ENCODE peak calls at places on chromosomes 5 and 9, in eight cellular contexts. X is heart right ventricle; T is CD8-positive, alpha-beta T cell; R is left ventricle myocardium inferior; Z is HCT116; F is adipocyte; L is hepatocyte; D is psoas muscle. B is an unnamed sample. For H3K4me1, the result is how much of the 10 kb centered on the place peaks cover.

GRCh38 chr9:98367923-98368322 is 112.5 kb upstream of the TBC1D2 start:
- DNase-seq in X (no peak), T (no peak), R (no peak), Z (no peak), F (no peak), L (no peak), D (no peak), B (no peak)

GRCh38 chr9:69943146-69943545 is 100.5 kb upstream of the MAMDC2 start:
- DNase-seq in X (no peak), T (no peak), R (no peak), Z (no peak), F (peak), L (no peak), D (no peak), B (no peak)

GRCh38 chr9:21653091-21653490 is 149.3 kb upstream of the MTAP start:
- DNase-seq in X (no peak), T (no peak), R (no peak), Z (no peak), F (no peak), L (no peak), D (no peak), B (no peak)

GRCh38 chr5:179406031-179406681 is 60.9 kb upstream of the ADAMTS2 start:
- DNase-seq in X (no peak), T (no peak), R (no peak), Z (no peak), F (peak), L (peak), D (no peak), B (no peak)

GRCh38 chr5:133147411-133147810 is 95.6 kb downstream of the HSPA4 start:
- DNase-seq in X (no peak), T (no peak), R (no peak), Z (no peak), F (no peak), L (no peak), D (peak), B (no peak)

GRCh38 chr9:82597225-82598158 is 465.4 kb downstream of the RASEF start:
- DNase-seq in X (no peak), T (no peak), R (no peak), Z (no peak), F (peak), L (peak), D (no peak), B (no peak)

GRCh38 chr5:13359326-13359725 is 585.2 kb downstream of the DNAH5 start:
- DNase-seq in X (no peak), T (no peak), R (no peak), Z (no peak), F (no peak), L (no peak), D (no peak), B (no peak)

GRCh38 chr5:125582358-125582757 is 835.9 kb upstream of the ZNF608 start:
- DNase-seq in X (no peak), T (no peak), R (no peak), Z (no peak), F (peak), L (no peak), D (no peak), B (no peak)

GRCh38 chr5:125967576-125967975 is 455.6 kb upstream of the GRAMD2B start:
- DNase-seq in X (no peak), T (no peak), R (no peak), Z (no peak), F (no peak), L (no peak), D (no peak), B (no peak)

GRCh38 chr9:129145841-129146292 is 32.2 kb downstream of the IER5L start:
- DNase-seq in X (peak), T (no peak), R (peak), Z (no peak), F (peak), L (peak), D (peak), B (peak)

GRCh38 chr9:124284237-124284831 is 26.6 kb downstream of the NEK6 start:
- DNase-seq in X (peak), T (no peak), R (peak), Z (no peak), F (no peak), L (peak), D (no peak), B (no peak)

GRCh38 chr5:127358274-127358673 is 67.7 kb downstream of the MEGF10 start:
- DNase-seq in X (no peak), T (no peak), R (no peak), Z (no peak), F (peak), L (no peak), D (no peak), B (no peak)

GRCh38 chr9:34653610-34654072 is 1.7 kb downstream of the IL11RA start:
- DNase-seq in X (no peak), T (no peak), R (no peak), Z (no peak), F (peak), L (peak), D (no peak), B (no peak)

GRCh38 chr9:108534741-108535140 is 321.0 kb downstream of the ACTL7B start:
- DNase-seq in X (no peak), T (no peak), R (no peak), Z (peak), F (peak), L (no peak), D (no peak), B (no peak)

GRCh38 chr9:71984388-71985069 is 73.1 kb downstream of the C9orf85 start:
- DNase-seq in X (peak), T (no peak), R (peak), Z (no peak), F (peak), L (peak), D (peak), B (no peak)

GRCh38 chr5:58156977-58157701 is 302.7 kb downstream of the PLK2 start:
- DNase-seq in X (no peak), T (no peak), R (peak), Z (no peak), F (no peak), L (peak), D (no peak), B (no peak)

GRCh38 chr5:73625905-73626811 is at the start of gene ARHGEF28:
- DNase-seq in X (peak), T (no peak), R (peak), Z (no peak), F (peak), L (peak), D (peak), B (peak)

GRCh38 chr5:172830876-172831662 is 3.0 kb upstream of the ERGIC1 start:
- DNase-seq in X (no peak), T (no peak), R (no peak), Z (no peak), F (no peak), L (no peak), D (no peak), B (no peak)

GRCh38 chr9:94967481-94967880 is 241.0 kb downstream of the AOPEP start:
- DNase-seq in X (no peak), T (no peak), R (no peak), Z (no peak), F (no peak), L (no peak), D (no peak), B (peak)

GRCh38 chr9:18142964-18143363 is 331.0 kb upstream of the ADAMTSL1 start:
- DNase-seq in X (no peak), T (no peak), R (no peak), Z (no peak), F (peak), L (peak), D (no peak), B (no peak)

GRCh38 chr9:15253786-15254185 is 53.2 kb downstream of the TTC39B start:
- DNase-seq in X (no peak), T (no peak), R (no peak), Z (no peak), F (no peak), L (no peak), D (no peak), B (no peak)

GRCh38 chr9:87850405-87850804 is 32.3 kb upstream of the SPATA31E1 start:
- DNase-seq in X (no peak), T (no peak), R (no peak), Z (no peak), F (peak), L (no peak), D (no peak), B (peak)

GRCh38 chr9:114271556-114272510 is 51.1 kb upstream of the ORM1 start:
- DNase-seq in X (peak), T (no peak), R (peak), Z (peak), F (peak), L (no peak), D (peak), B (no peak)

GRCh38 chr5:1698589-1699316 is 100.9 kb downstream of the MRPL36 start:
- DNase-seq in X (no peak), T (no peak), R (no peak), Z (no peak), F (no peak), L (no peak), D (no peak), B (no peak)

GRCh38 chr5:139664273-139664693 is 16.1 kb downstream of the CXXC5 start:
- DNase-seq in X (no peak), T (no peak), R (no peak), Z (no peak), F (no peak), L (no peak), D (no peak), B (peak)

GRCh38 chr5:139663752-139664151 is 15.6 kb downstream of the CXXC5 start:
- DNase-seq in X (no peak), T (no peak), R (no peak), Z (no peak), F (no peak), L (no peak), D (no peak), B (no peak)

GRCh38 chr5:139662617-139663016 is 14.5 kb downstream of the CXXC5 start:
- DNase-seq in X (no peak), T (no peak), R (no peak), Z (no peak), F (no peak), L (no peak), D (no peak), B (no peak)

GRCh38 chr5:139664727-139665351 is 16.7 kb downstream of the CXXC5 start:
- DNase-seq in X (peak), T (no peak), R (peak), Z (no peak), F (no peak), L (no peak), D (peak), B (no peak)

GRCh38 chr5:139663207-139663606 is 15.1 kb downstream of the CXXC5 start:
- DNase-seq in X (no peak), T (no peak), R (no peak), Z (no peak), F (no peak), L (no peak), D (no peak), B (no peak)
- H3K4me1 ChIP-seq in X (half or more), T (under half), R (half or more), Z (half or more), F (half or more), L (under half), D (half or more), B (half or more)

GRCh38 chr5:111070272-111071134 is 1.0 kb upstream of the TSLP start:
- DNase-seq in X (peak), T (no peak), R (peak), Z (no peak), F (no peak), L (peak), D (no peak), B (no peak)

GRCh38 chr5:111072949-111073682 is 1.6 kb downstream of the TSLP start:
- DNase-seq in X (peak), T (no peak), R (peak), Z (peak), F (peak), L (peak), D (peak), B (peak)

GRCh38 chr5:111069839-111070238 is 1.7 kb upstream of the TSLP start:
- DNase-seq in X (no peak), T (no peak), R (no peak), Z (no peak), F (peak), L (no peak), D (no peak), B (no peak)

GRCh38 chr5:111074244-111074643 is 2.7 kb downstream of the TSLP start:
- DNase-seq in X (no peak), T (no peak), R (no peak), Z (no peak), F (no peak), L (no peak), D (no peak), B (no peak)

GRCh38 chr5:111071413-111071812 is at the start of gene TSLP:
- DNase-seq in X (no peak), T (no peak), R (no peak), Z (no peak), F (no peak), L (no peak), D (no peak), B (no peak)
- H3K4me3 ChIP-seq in X (peak), T (no peak), R (peak), Z (no peak), F (peak), L (peak), D (peak), B (peak)

DNA sequence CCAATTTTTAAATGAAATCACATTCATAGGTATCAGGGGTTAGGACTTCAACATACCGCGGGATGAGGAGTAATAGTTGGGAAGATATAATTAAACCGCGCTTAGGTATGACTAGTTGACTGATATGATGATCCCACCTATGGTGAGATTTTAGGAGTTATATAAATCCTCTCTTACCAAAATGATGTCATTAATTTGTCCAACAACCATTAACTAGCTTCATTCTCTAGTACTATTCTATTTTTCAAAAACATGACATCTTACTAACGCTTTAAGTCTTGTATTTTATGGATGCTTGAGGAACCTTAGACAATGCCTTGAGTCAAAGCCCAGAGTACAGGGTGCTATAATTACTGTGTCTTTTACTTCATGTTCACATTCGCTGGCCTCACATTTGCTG is 59.6 kb upstream of the PIK3R1 start:
- DNase-seq in X (no peak), T (no peak), R (no peak), Z (no peak), F (no peak), L (no peak), D (no peak), B (no peak)
- H3K4me1 ChIP-seq in X (under half), T (under half), R (under half), Z (under half), F (under half), L (under half), D (under half), B (under half)

DNA sequence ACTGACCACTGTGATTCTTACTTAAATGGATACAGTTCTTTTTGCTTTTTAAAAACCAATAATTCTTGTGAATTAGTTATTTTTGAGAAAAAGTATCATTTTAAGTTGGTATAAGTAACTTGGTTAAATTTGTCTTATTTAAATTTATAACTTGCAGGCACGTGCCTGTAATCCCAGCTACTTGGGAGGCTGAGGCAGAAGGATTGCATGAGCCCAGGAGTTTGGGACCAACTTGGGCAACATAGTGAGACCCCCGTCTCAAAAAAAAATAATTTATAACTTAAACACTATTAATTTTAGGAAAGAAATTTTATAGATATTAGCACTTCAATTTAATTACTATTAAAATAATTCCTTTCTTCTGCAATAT is 5.0 kb downstream of the CPEB4 start:
- DNase-seq in X (no peak), T (no peak), R (no peak), Z (no peak), F (no peak), L (no peak), D (no peak), B (no peak)
- H3K4me3 ChIP-seq in X (peak), T (no peak), R (peak), Z (no peak), F (peak), L (no peak), D (peak), B (peak)

DNA sequence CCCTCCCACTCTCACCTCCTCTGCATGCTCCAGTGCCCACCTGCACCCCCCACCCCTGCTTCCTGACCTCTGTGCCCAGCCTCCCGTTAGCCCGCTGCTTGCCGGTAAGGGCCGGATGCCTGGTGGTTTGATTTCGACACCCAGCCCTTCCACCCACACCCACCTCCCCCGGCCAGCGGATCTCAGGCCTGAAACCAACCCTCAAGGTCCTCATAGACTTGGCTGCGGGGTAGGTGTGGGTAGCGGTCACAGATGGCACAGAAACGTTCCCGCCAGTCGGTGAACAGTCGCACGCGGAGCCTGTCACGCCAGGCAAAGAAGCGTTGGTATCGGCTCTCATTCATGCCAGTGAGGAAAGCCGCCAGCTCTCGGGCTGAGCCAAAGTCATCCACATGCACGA is 1.4 kb downstream of the FUT7 start:
- DNase-seq in X (peak), T (no peak), R (no peak), Z (no peak), F (no peak), L (no peak), D (peak), B (no peak)
- H3K4me1 ChIP-seq in X (under half), T (half or more), R (under half), Z (half or more), F (under half), L (under half), D (under half), B (under half)

GRCh38 chr9:111407813-111408212 is 76.4 kb downstream of the ECPAS start:
- DNase-seq in X (no peak), T (no peak), R (no peak), Z (no peak), F (no peak), L (no peak), D (no peak), B (no peak)

GRCh38 chr9:111411266-111411665 is 72.9 kb downstream of the ECPAS start:
- DNase-seq in X (no peak), T (no peak), R (no peak), Z (no peak), F (no peak), L (no peak), D (no peak), B (no peak)

GRCh38 chr9:111414406-111414805 is 69.8 kb downstream of the ECPAS start:
- DNase-seq in X (no peak), T (no peak), R (no peak), Z (no peak), F (no peak), L (no peak), D (no peak), B (no peak)

GRCh38 chr9:111413996-111414395 is 70.2 kb downstream of the ECPAS start:
- DNase-seq in X (no peak), T (no peak), R (no peak), Z (no peak), F (no peak), L (no peak), D (no peak), B (no peak)

DNA sequence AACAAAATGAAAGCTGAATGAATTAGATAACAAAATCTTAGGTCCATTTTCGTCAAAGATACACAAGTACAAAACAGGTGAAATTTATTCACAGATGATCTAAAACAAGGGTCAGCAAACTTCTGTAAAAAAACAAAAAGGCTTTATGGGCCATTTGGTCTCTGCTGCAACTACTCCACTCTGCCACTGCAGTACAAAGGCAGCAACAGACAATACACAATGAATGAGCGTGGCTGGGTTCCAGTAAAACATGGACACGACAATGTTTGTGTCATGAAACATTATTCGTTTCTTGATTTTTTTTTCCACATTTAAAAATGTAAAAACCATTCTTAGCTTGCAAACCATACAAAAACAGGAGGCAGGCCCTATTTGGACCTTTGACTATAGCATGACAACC is 71.9 kb downstream of the ECPAS start:
- DNase-seq in X (no peak), T (no peak), R (no peak), Z (no peak), F (no peak), L (no peak), D (no peak), B (no peak)
- H3K4me3 ChIP-seq in X (no peak), T (no peak), R (no peak), Z (no peak), F (no peak), L (no peak), D (no peak), B (no peak)

DNA sequence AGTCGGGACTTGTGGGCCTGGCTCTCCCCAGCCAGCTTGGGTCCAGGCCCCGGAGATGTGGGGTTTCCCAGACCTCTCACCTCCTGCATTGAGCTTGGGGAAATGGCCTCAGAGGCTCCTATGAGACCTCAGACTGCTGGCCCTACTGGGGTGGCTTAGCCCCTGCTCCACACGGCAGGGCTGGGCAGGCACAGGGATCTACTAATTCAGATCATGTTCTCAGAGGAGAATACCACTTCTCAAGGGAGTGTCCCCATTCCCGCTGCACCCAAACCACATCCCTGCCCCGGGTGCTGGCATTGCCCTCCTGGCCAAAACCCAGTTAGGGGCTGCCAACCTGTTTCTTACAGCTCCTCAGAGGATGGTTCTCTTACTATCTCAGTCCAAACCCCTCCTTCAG is 82.1 kb upstream of the LMX1B start:
- DNase-seq in X (no peak), T (no peak), R (no peak), Z (no peak), F (no peak), L (no peak), D (no peak), B (no peak)
- H3K4me1 ChIP-seq in X (under half), T (under half), R (under half), Z (under half), F (under half), L (under half), D (under half), B (under half)

DNA sequence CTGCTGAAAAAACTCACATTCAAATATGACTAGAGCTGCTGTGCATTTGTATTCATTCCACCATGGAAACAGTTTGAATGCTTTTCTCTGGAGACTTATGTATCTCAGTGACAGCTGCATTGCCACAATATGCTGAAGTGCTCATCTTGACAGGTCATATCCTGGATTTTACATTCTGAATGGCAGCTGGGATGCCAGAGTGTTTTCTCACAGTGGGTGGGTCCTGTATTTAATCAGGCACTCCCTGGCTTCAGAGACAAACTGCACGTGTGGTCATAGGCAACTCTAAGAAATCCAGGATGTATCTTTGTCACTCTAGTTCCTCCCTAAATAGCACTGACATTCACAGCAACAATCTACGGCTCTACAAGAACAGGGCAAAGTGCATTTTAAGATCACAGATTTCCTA is 75.6 kb downstream of the ST8SIA4 start:
- DNase-seq in X (no peak), T (no peak), R (no peak), Z (no peak), F (no peak), L (peak), D (no peak), B (no peak)
- H3K4me3 ChIP-seq in X (no peak), T (no peak), R (no peak), Z (no peak), F (peak), L (no peak), D (no peak), B (no peak)

B was measured in ascending aorta.